ENCODE peak calls at places on chromosome 14, in four cellular contexts. G is lung, F is ovary, E is aorta. I is an unnamed sample.

GRCh38 chr14:71361335-71361734 is 454.1 kb downstream of the PCNX1 start:
- DNase-seq in G (no peak), E (no peak), F (no peak), I (no peak)

GRCh38 chr14:21133896-21134295 is 22.0 kb downstream of the OR5AU1 start:
- DNase-seq in E (no peak), G (no peak), F (no peak), I (no peak)

GRCh38 chr14:24130717-24131548 is 474 bp downstream of the FITM1 start:
- DNase-seq in G (no peak), F (peak; percentile 16), E (peak; percentile 72), I (peak; percentile 8)

GRCh38 chr14:35333797-35334743 is 41.9 kb downstream of the PSMA6 start:
- DNase-seq in F (no peak), G (no peak), E (no peak), I (no peak)

GRCh38 chr14:98952595-98953325 is 319.2 kb downstream of the BCL11B start:
- DNase-seq in G (no peak), E (no peak), F (no peak), I (no peak)

GRCh38 chr14:102928412-102929348 is 6.2 kb downstream of the AMN start:
- DNase-seq in G (peak; percentile 90), E (peak; percentile 90), F (peak; percentile 67), I (peak; percentile 76)

GRCh38 chr14:67188326-67188725 is 914 bp upstream of the GARIN2 start:
- DNase-seq in E (no peak), F (no peak), G (no peak), I (no peak)

GRCh38 chr14:86673523-86673969 is 1143.6 kb downstream of the FLRT2 start:
- DNase-seq in F (no peak), E (no peak), G (peak; percentile 41), I (peak; percentile 73)

GRCh38 chr14:21039059-21039422 is 3.1 kb upstream of the RNASE7 start:
- DNase-seq in E (peak; percentile 85), F (peak; percentile 88), G (peak; percentile 59), I (peak; percentile 82)

GRCh38 chr14:89422181-89422951 is 5.3 kb upstream of the FOXN3 start:
- DNase-seq in F (no peak), G (no peak), E (no peak), I (peak; percentile 63)

GRCh38 chr14:92258934-92259333 is 64.0 kb upstream of the SLC24A4 start:
- DNase-seq in F (no peak), E (no peak), G (no peak), I (no peak)

GRCh38 chr14:35158951-35159653 is 36.8 kb downstream of the PRORP start:
- DNase-seq in G (no peak), E (no peak), F (no peak), I (no peak)

GRCh38 chr14:101474563-101475467 is 86.5 kb upstream of the DIO3 start:
- DNase-seq in F (no peak), E (peak; percentile 60), G (no peak), I (no peak)

GRCh38 chr14:54226103-54226502 is 170.7 kb upstream of the CDKN3 start:
- DNase-seq in E (no peak), G (no peak), F (no peak), I (no peak)

GRCh38 chr14:34252227-34252626 is 209.8 kb downstream of the SPTSSA start:
- DNase-seq in E (no peak), F (no peak), G (no peak), I (no peak)

GRCh38 chr14:23829736-23830474 is 123.7 kb upstream of the DHRS4 start:
- DNase-seq in F (peak; percentile 21), E (no peak), G (no peak), I (no peak)

GRCh38 chr14:93036652-93037341 is 78.9 kb downstream of the ITPK1 start:
- DNase-seq in F (peak; percentile 45), E (no peak), G (no peak), I (no peak)

GRCh38 chr14:94381149-94382030 is 7.0 kb downstream of the SERPINA1 start:
- DNase-seq in G (no peak), F (no peak), E (no peak), I (no peak)

GRCh38 chr14:99252940-99253868 is 18.8 kb downstream of the BCL11B start:
- DNase-seq in E (no peak), G (no peak), F (no peak), I (no peak)

GRCh38 chr14:102953100-102953499 is 30.6 kb downstream of the AMN start:
- DNase-seq in G (no peak), F (no peak), E (no peak), I (no peak)

GRCh38 chr14:60648934-60649814 is at the start of gene SIX1:
- DNase-seq in G (peak; percentile 62), E (peak; percentile 90), F (peak; percentile 62), I (peak; percentile 45)

GRCh38 chr14:68611611-68612010 is 181.3 kb downstream of the ZFP36L1 start:
- DNase-seq in F (no peak), G (no peak), E (no peak), I (peak; percentile 47)

GRCh38 chr14:92341791-92342190 is 18.8 kb downstream of the SLC24A4 start:
- DNase-seq in E (no peak), G (no peak), F (no peak), I (no peak)

GRCh38 chr14:65709576-65709975 is 297.0 kb downstream of the FUT8 start:
- DNase-seq in G (no peak), F (no peak), E (no peak), I (no peak)

GRCh38 chr14:23580152-23580926 is 1.7 kb upstream of the JPH4 start:
- DNase-seq in E (peak; percentile 66), F (peak; percentile 30), G (no peak), I (no peak)

GRCh38 chr14:67999693-68000384 is 180.3 kb downstream of the RAD51B start:
- DNase-seq in G (no peak), F (no peak), E (no peak), I (no peak)

GRCh38 chr14:72666610-72667009 is 227.3 kb downstream of the DPF3 start:
- DNase-seq in F (no peak), G (no peak), E (no peak), I (no peak)
- H3K27ac ChIP-seq in F (no peak overlapping the region), G (no peak overlapping the region), E (no peak overlapping the region), I (no peak overlapping the region)

GRCh38 chr14:105838591-105839424 is 312.4 kb downstream of the TMEM121 start:
- DNase-seq in G (no peak), E (peak; percentile 68), F (no peak), I (no peak)
- H3K9me3 ChIP-seq in G (peaks cover 6% of the 10 kb centered on the region), E (no peaks in the 10 kb centered on the region), F (no peaks in the 10 kb centered on the region), I (no peaks in the 10 kb centered on the region)

GRCh38 chr14:77242752-77243151 is 28.3 kb downstream of the NGB start:
- DNase-seq in G (no peak), F (no peak), E (no peak), I (no peak)
- H3K4me1 ChIP-seq in G (no peaks in the 10 kb centered on the region), F (no peaks in the 10 kb centered on the region), E (no peaks in the 10 kb centered on the region), I (no peaks in the 10 kb centered on the region)

DNA sequence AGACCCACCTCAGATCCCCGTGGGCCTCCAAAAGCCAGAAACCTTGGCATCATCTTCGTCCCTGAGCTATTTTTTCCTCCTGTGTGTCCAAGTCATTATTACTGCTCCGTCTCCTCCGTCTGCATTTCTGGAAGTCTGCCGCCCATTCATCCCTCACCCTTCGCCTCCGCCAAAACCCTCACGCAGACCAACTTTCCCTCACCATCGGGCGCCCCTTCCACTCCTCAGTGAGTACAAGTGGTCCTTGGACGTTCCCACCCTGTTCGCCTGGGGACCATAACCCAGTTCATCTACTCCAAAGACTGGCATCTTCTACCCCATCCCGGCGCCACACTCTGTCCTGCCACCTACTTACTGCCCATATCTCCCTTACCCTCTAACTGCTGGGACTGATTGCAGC is 3.7 kb upstream of the LTBP2 start:
- DNase-seq in F (no peak), E (no peak), G (no peak), I (no peak)
- H3K27ac ChIP-seq in F (no peak overlapping the region), E (peak overlapping the region; percentile 99), G (no peak overlapping the region), I (no peak overlapping the region)

GRCh38 chr14:88277205-88277604 is 45.9 kb downstream of the KCNK10 start:
- DNase-seq in G (no peak), E (no peak), F (no peak), I (no peak)

GRCh38 chr14:88286309-88286708 is 36.8 kb downstream of the KCNK10 start:
- DNase-seq in G (no peak), E (no peak), F (no peak), I (no peak)

DNA sequence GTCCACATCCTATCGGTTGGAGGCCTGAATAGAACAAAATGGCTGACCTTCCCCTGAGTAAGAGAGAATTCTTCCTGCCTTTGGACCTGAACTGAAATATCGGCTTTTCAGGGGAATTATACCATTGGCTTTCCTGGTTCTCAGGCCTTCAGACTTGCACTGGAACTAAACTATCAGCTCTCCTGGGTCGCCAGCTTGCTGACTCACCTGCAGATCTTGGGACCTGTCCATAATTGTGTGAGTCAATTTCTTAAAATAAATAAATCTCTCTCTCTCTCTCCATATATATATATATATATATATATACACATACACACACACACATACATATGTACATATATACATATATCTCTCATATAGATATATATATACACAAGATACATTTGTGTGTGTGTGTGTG is 41.6 kb downstream of the KCNK10 start:
- DNase-seq in F (no peak), E (no peak), G (no peak), I (no peak)
- H3K9me3 ChIP-seq in F (no peaks in the 10 kb centered on the region), E (no peaks in the 10 kb centered on the region), G (peaks cover 5% of the 10 kb centered on the region), I (no peaks in the 10 kb centered on the region)

GRCh38 chr14:75537071-75537470 is 14.8 kb downstream of the BATF start:
- DNase-seq in G (no peak), E (no peak), F (no peak), I (no peak)
- H3K4me1 ChIP-seq in G (peaks cover 5% of the 10 kb centered on the region), E (no peaks in the 10 kb centered on the region), F (no peaks in the 10 kb centered on the region), I (no peaks in the 10 kb centered on the region)